ENCODE peak calls at places on chromosomes 13 and 19, in five cellular contexts. One of them, this sample, is unnamed. For H3K4me1, the result is how much of the 10 kb centered on the place peaks cover.

GRCh38 chr19:42048992-42049391 is 21.0 kb downstream of the GRIK5 start:
- DNase-seq in pancreas: no peak
- DNase-seq in A549: no peak
- DNase-seq in gastrocnemius medialis: no peak
- DNase-seq in GM23338: no peak
- DNase-seq in this sample: no peak

GRCh38 chr13:60398949-60399589 is 2.0 kb downstream of the TDRD3 start:
- DNase-seq in pancreas: no peak
- DNase-seq in A549: no peak
- DNase-seq in gastrocnemius medialis: no peak
- DNase-seq in GM23338: no peak
- DNase-seq in this sample: no peak

GRCh38 chr19:50981587-50982146 is 2.0 kb downstream of the KLK7 start:
- DNase-seq in pancreas: no peak
- DNase-seq in A549: no peak
- DNase-seq in gastrocnemius medialis: no peak
- DNase-seq in GM23338: no peak
- DNase-seq in this sample: no peak

GRCh38 chr13:25709088-25709487 is 337.3 kb downstream of the ATP8A2 start:
- DNase-seq in pancreas: no peak
- DNase-seq in A549: no peak
- DNase-seq in gastrocnemius medialis: no peak
- DNase-seq in GM23338: no peak
- DNase-seq in this sample: no peak

GRCh38 chr13:81639984-81640582 is 1299.2 kb upstream of the SPRY2 start:
- DNase-seq in pancreas: no peak
- DNase-seq in A549: no peak
- DNase-seq in gastrocnemius medialis: no peak
- DNase-seq in GM23338: peak
- DNase-seq in this sample: no peak

GRCh38 chr19:741506-742131 is 9.3 kb upstream of the MISP start:
- DNase-seq in pancreas: no peak
- DNase-seq in A549: peak
- DNase-seq in gastrocnemius medialis: no peak
- DNase-seq in GM23338: peak
- DNase-seq in this sample: no peak

GRCh38 chr19:7513809-7514642 is 1.9 kb upstream of the ZNF358 start:
- DNase-seq in pancreas: no peak
- DNase-seq in A549: no peak
- DNase-seq in gastrocnemius medialis: no peak
- DNase-seq in GM23338: no peak
- DNase-seq in this sample: no peak

GRCh38 chr13:45446181-45446580 is 18.6 kb upstream of the COG3 start:
- DNase-seq in pancreas: no peak
- DNase-seq in A549: no peak
- DNase-seq in gastrocnemius medialis: no peak
- DNase-seq in GM23338: no peak
- DNase-seq in this sample: no peak

GRCh38 chr19:410243-410781 is 1.4 kb upstream of the C2CD4C start:
- DNase-seq in pancreas: peak
- DNase-seq in A549: no peak
- DNase-seq in gastrocnemius medialis: no peak
- DNase-seq in GM23338: no peak
- DNase-seq in this sample: no peak

GRCh38 chr13:74061939-74062595 is 72.1 kb downstream of the KLF12 start:
- DNase-seq in pancreas: no peak
- DNase-seq in A549: no peak
- DNase-seq in gastrocnemius medialis: no peak
- DNase-seq in GM23338: no peak
- DNase-seq in this sample: no peak

GRCh38 chr19:1808395-1808731 is 3.7 kb downstream of the ATP8B3 start:
- DNase-seq in pancreas: no peak
- DNase-seq in A549: no peak
- DNase-seq in gastrocnemius medialis: no peak
- DNase-seq in GM23338: no peak
- DNase-seq in this sample: no peak

GRCh38 chr19:7751157-7751783 is 3.9 kb upstream of the CD209 start:
- DNase-seq in pancreas: no peak
- DNase-seq in A549: no peak
- DNase-seq in gastrocnemius medialis: no peak
- DNase-seq in GM23338: no peak
- DNase-seq in this sample: no peak

GRCh38 chr13:103557878-103558277 is 491.7 kb upstream of the SLC10A2 start:
- DNase-seq in pancreas: no peak
- DNase-seq in A549: no peak
- DNase-seq in gastrocnemius medialis: no peak
- DNase-seq in GM23338: no peak
- DNase-seq in this sample: no peak

GRCh38 chr19:43784251-43784980 is 3.6 kb upstream of the KCNN4 start:
- DNase-seq in pancreas: no peak
- DNase-seq in A549: peak
- DNase-seq in gastrocnemius medialis: no peak
- DNase-seq in GM23338: no peak
- DNase-seq in this sample: peak

GRCh38 chr13:107170270-107170931 is 602.5 kb upstream of the ARGLU1 start:
- DNase-seq in pancreas: no peak
- DNase-seq in A549: no peak
- DNase-seq in gastrocnemius medialis: no peak
- DNase-seq in GM23338: no peak
- DNase-seq in this sample: no peak

GRCh38 chr13:48504606-48505369 is 28.1 kb downstream of the RCBTB2 start:
- DNase-seq in pancreas: no peak
- DNase-seq in A549: no peak
- DNase-seq in gastrocnemius medialis: no peak
- DNase-seq in GM23338: peak
- DNase-seq in this sample: no peak

GRCh38 chr19:30253581-30253996 is 118.6 kb upstream of the ZNF536 start:
- DNase-seq in pancreas: no peak
- DNase-seq in A549: no peak
- DNase-seq in gastrocnemius medialis: no peak
- DNase-seq in GM23338: no peak
- DNase-seq in this sample: no peak

GRCh38 chr19:30249911-30250310 is 122.3 kb upstream of the ZNF536 start:
- DNase-seq in pancreas: no peak
- DNase-seq in A549: no peak
- DNase-seq in gastrocnemius medialis: no peak
- DNase-seq in GM23338: no peak
- DNase-seq in this sample: no peak

GRCh38 chr19:30254214-30254613 is 118.0 kb upstream of the ZNF536 start:
- DNase-seq in pancreas: no peak
- DNase-seq in A549: no peak
- DNase-seq in gastrocnemius medialis: no peak
- DNase-seq in GM23338: no peak
- DNase-seq in this sample: no peak

GRCh38 chr19:30254789-30255188 is 117.4 kb upstream of the ZNF536 start:
- DNase-seq in pancreas: no peak
- DNase-seq in A549: no peak
- DNase-seq in gastrocnemius medialis: no peak
- DNase-seq in GM23338: no peak
- DNase-seq in this sample: no peak

DNA sequence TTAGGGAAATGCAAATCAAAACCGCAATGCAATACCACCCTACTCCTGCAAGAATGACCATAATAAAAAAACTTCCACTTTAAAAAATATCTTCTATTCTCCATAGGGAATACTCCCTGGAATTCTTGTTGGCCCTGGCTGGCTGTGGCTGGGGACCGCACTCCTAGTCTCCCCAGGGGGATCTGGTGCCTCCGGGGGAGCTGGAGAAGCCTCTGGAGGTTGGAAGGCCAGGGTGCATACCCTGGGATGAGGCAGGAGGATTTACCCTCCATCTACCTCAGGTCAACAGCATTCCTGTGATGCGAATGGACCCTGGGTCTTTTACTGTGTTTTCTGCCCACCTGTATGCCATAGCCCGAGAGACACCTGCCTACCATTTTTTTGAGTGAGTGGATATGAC is 120.0 kb upstream of the ZNF536 start:
- DNase-seq in pancreas: no peak
- DNase-seq in A549: no peak
- DNase-seq in gastrocnemius medialis: no peak
- DNase-seq in GM23338: no peak
- DNase-seq in this sample: no peak
- TF ChIP-seq CTCF in pancreas: no peak
- TF ChIP-seq CTCF in A549: no peak
- TF ChIP-seq CTCF in gastrocnemius medialis: no peak
- TF ChIP-seq CTCF in GM23338: no peak
- TF ChIP-seq CTCF in this sample: no peak

GRCh38 chr19:12806242-12807131 is at the start of gene RNASEH2A:
- DNase-seq in pancreas: peak
- DNase-seq in A549: peak
- DNase-seq in gastrocnemius medialis: peak
- DNase-seq in GM23338: peak
- DNase-seq in this sample: peak
- H3K4me3 ChIP-seq in pancreas: peak
- H3K4me3 ChIP-seq in A549: peak
- H3K4me3 ChIP-seq in gastrocnemius medialis: peak
- H3K4me3 ChIP-seq in GM23338: peak
- H3K4me3 ChIP-seq in this sample: peak

GRCh38 chr19:6270076-6270745 is 9.6 kb downstream of the MLLT1 start:
- DNase-seq in pancreas: peak
- DNase-seq in A549: no peak
- DNase-seq in gastrocnemius medialis: no peak
- DNase-seq in GM23338: no peak
- DNase-seq in this sample: no peak

GRCh38 chr19:6271721-6272410 is 7.9 kb downstream of the MLLT1 start:
- DNase-seq in pancreas: peak
- DNase-seq in A549: no peak
- DNase-seq in gastrocnemius medialis: peak
- DNase-seq in GM23338: peak
- DNase-seq in this sample: no peak

GRCh38 chr19:6272411-6272791 is 7.4 kb downstream of the MLLT1 start:
- DNase-seq in pancreas: no peak
- DNase-seq in A549: no peak
- DNase-seq in gastrocnemius medialis: no peak
- DNase-seq in GM23338: no peak
- DNase-seq in this sample: no peak

GRCh38 chr19:6270822-6271221 is 9.0 kb downstream of the MLLT1 start:
- DNase-seq in pancreas: no peak
- DNase-seq in A549: no peak
- DNase-seq in gastrocnemius medialis: no peak
- DNase-seq in GM23338: no peak
- DNase-seq in this sample: no peak

GRCh38 chr19:6271251-6271650 is 8.5 kb downstream of the MLLT1 start:
- DNase-seq in pancreas: no peak
- DNase-seq in A549: no peak
- DNase-seq in gastrocnemius medialis: no peak
- DNase-seq in GM23338: peak
- DNase-seq in this sample: no peak
- H3K4me1 ChIP-seq in pancreas: under half
- H3K4me1 ChIP-seq in A549: under half
- H3K4me1 ChIP-seq in gastrocnemius medialis: half or more
- H3K4me1 ChIP-seq in GM23338: under half
- H3K4me1 ChIP-seq in this sample: under half

DNA sequence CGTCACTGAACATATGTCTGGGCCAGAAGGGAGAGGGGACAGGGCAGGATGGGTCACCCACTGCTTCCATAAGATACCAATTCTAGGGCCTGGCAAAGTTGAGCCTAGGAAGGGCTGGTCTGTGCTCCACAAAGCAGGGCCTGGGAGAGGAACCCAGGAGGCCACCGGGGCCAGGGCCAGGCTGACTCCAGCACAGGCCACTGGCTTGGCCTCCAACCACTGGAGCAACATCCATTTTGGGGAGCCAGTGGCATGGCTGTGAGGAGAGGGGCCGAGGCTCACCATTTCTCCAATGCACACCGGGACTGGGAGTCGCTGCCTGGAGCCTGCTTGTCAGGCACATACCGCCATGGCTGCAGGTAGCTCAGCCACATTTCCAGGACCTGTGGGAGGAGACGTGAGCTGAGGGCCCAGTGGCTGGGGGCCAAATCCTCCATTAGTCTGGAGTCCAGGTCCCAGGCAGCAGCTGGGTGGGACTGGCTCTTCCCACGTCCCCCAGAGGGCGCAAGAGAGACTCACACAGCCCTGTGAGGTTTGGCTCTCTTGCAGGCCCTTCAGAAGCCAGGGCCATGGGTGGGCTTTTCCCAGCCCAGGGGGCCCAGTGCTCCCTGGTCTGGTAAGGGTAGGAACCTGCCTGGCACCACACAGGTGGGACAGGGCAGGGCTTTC is 27.7 kb downstream of the TUBA3C start:
- DNase-seq in pancreas: no peak
- DNase-seq in A549: no peak
- DNase-seq in gastrocnemius medialis: no peak
- DNase-seq in GM23338: no peak
- DNase-seq in this sample: no peak
- TF ChIP-seq CTCF in pancreas: no peak
- TF ChIP-seq CTCF in A549: no peak
- TF ChIP-seq CTCF in gastrocnemius medialis: no peak
- TF ChIP-seq CTCF in GM23338: no peak
- TF ChIP-seq CTCF in this sample: no peak

GRCh38 chr19:39334444-39334976 is 1.3 kb downstream of the GMFG start:
- DNase-seq in pancreas: no peak
- DNase-seq in A549: no peak
- DNase-seq in gastrocnemius medialis: no peak
- DNase-seq in GM23338: no peak
- DNase-seq in this sample: no peak
- H3K4me3 ChIP-seq in pancreas: no peak
- H3K4me3 ChIP-seq in A549: no peak
- H3K4me3 ChIP-seq in gastrocnemius medialis: no peak
- H3K4me3 ChIP-seq in GM23338: no peak
- H3K4me3 ChIP-seq in this sample: no peak

DNA sequence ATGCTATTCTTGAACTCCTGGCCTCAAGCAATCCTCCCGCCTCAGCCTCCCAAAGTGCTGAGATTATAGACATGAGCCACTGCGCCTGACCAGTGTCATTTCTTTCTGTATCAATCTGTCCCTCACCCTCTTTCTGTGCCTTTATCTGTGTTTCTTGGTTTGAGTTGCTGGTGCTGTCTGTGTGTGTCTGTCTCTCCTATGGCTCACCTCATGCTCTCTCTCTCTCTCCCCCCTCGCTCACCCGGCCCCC is 9.9 kb downstream of the IRF2BP1 start:
- DNase-seq in pancreas: no peak
- DNase-seq in A549: no peak
- DNase-seq in gastrocnemius medialis: no peak
- DNase-seq in GM23338: no peak
- DNase-seq in this sample: no peak
- H3K4me1 ChIP-seq in pancreas: half or more
- H3K4me1 ChIP-seq in A549: under half
- H3K4me1 ChIP-seq in gastrocnemius medialis: under half
- H3K4me1 ChIP-seq in GM23338: under half
- H3K4me1 ChIP-seq in this sample: under half

This sample was measured in ascending aorta.